ENCODE peak calls at places on chromosomes 5 and 9, in four cellular contexts. M, V, D and L are unnamed samples.

GRCh38 chr9:14131353-14132088 is 182.4 kb downstream of the NFIB start:
- ATAC-seq in M (peak), V (no peak), D (no peak), L (no peak)

GRCh38 chr9:89731262-89731980 is 126.6 kb downstream of the GADD45G start:
- ATAC-seq in M (no peak), V (peak), D (no peak), L (no peak)

GRCh38 chr5:139863361-139863760 is 67.8 kb downstream of the PSD2 start:
- ATAC-seq in M (peak), V (peak), D (peak), L (peak)

GRCh38 chr5:112119969-112120368 is 299.1 kb downstream of the EPB41L4A start:
- ATAC-seq in M (no peak), V (no peak), D (no peak), L (no peak)

GRCh38 chr5:548256-548655 is 24.0 kb upstream of the SLC9A3 start:
- ATAC-seq in M (no peak), V (peak), D (no peak), L (no peak)

GRCh38 chr9:78074385-78075291 is 43.0 kb upstream of the GNAQ start:
- ATAC-seq in M (no peak), V (no peak), D (no peak), L (no peak)

GRCh38 chr9:94808926-94809700 is 82.6 kb downstream of the AOPEP start:
- ATAC-seq in M (no peak), V (no peak), D (no peak), L (no peak)

GRCh38 chr9:109181284-109181683 is 14.2 kb upstream of the FRRS1L start:
- ATAC-seq in M (no peak), V (no peak), D (no peak), L (no peak)

GRCh38 chr5:56729488-56729887 is 85.9 kb upstream of the MAP3K1 start:
- ATAC-seq in M (no peak), V (no peak), D (no peak), L (no peak)

GRCh38 chr5:140295414-140295813 is 7.5 kb downstream of the PFDN1 start:
- ATAC-seq in M (no peak), V (peak), D (peak), L (peak)

GRCh38 chr9:21592063-21592338 is 109.9 kb upstream of the IFNE start:
- ATAC-seq in M (no peak), V (no peak), D (no peak), L (no peak)

GRCh38 chr5:103237783-103238182 is 20.8 kb upstream of the MACIR start:
- ATAC-seq in M (no peak), V (no peak), D (no peak), L (no peak)

GRCh38 chr9:19748278-19749126 is 40.3 kb downstream of the SLC24A2 start:
- ATAC-seq in M (no peak), V (no peak), D (no peak), L (no peak)

GRCh38 chr9:38061326-38061947 is 7.6 kb downstream of the SHB start:
- ATAC-seq in M (no peak), V (no peak), D (no peak), L (no peak)

GRCh38 chr9:34317436-34317835 is 11.6 kb downstream of the KIF24 start:
- ATAC-seq in M (no peak), V (no peak), D (no peak), L (no peak)

GRCh38 chr9:94974154-94974860 is 247.8 kb downstream of the AOPEP start:
- ATAC-seq in M (no peak), V (no peak), D (peak), L (peak)

GRCh38 chr5:10377081-10377480 is 23.6 kb downstream of the MARCHF6 start:
- ATAC-seq in M (no peak), V (peak), D (peak), L (no peak)

GRCh38 chr5:39395521-39395920 is 29.3 kb downstream of the DAB2 start:
- ATAC-seq in M (no peak), V (no peak), D (no peak), L (no peak)

GRCh38 chr9:16275795-16276624 is 594.5 kb downstream of the BNC2 start:
- ATAC-seq in M (no peak), V (no peak), D (peak), L (no peak)

GRCh38 chr5:1548702-1549523 is 25.2 kb upstream of the LPCAT1 start:
- ATAC-seq in M (no peak), V (no peak), D (no peak), L (no peak)

GRCh38 chr9:32344551-32345182 is 39.8 kb upstream of the ACO1 start:
- ATAC-seq in M (no peak), V (no peak), D (peak), L (no peak)

GRCh38 chr9:112757300-112757883 is 6.8 kb downstream of the SNX30 start:
- ATAC-seq in M (no peak), V (peak), D (no peak), L (no peak)

GRCh38 chr5:173535976-173536639 is 80.3 kb downstream of the BOD1 start:
- ATAC-seq in M (no peak), V (no peak), D (no peak), L (no peak)

GRCh38 chr5:61817472-61818326 is 485.6 kb downstream of the ZSWIM6 start:
- ATAC-seq in M (peak), V (peak), D (peak), L (no peak)

GRCh38 chr5:174324680-174325079 is 279.2 kb downstream of the NSG2 start:
- ATAC-seq in M (no peak), V (no peak), D (no peak), L (no peak)

GRCh38 chr5:82150562-82150961 is 127.6 kb downstream of the RPS23 start:
- ATAC-seq in M (no peak), V (peak), D (no peak), L (no peak)

GRCh38 chr5:16480821-16481538 is 15.4 kb upstream of the ZNF622 start:
- ATAC-seq in M (no peak), V (no peak), D (no peak), L (no peak)

GRCh38 chr9:109496126-109496707 is 1.9 kb downstream of the PTPN3 start:
- ATAC-seq in M (no peak), V (no peak), D (no peak), L (no peak)

GRCh38 chr5:73673161-73673591 is 47.2 kb downstream of the ARHGEF28 start:
- ATAC-seq in M (peak), V (no peak), D (no peak), L (peak)

GRCh38 chr9:94176582-94176981 is 82.5 kb upstream of the ZNF169 start:
- ATAC-seq in M (peak), V (no peak), D (no peak), L (no peak)

GRCh38 chr5:35826056-35826455 is 30.6 kb upstream of the IL7R start:
- ATAC-seq in M (no peak), V (no peak), D (no peak), L (no peak)

GRCh38 chr5:146027746-146028145 is 77.6 kb downstream of the PLAC8L1 start:
- ATAC-seq in M (peak), V (no peak), D (no peak), L (no peak)

GRCh38 chr9:68832853-68833518 is 127.9 kb downstream of the PIP5K1B start:
- ATAC-seq in M (no peak), V (no peak), D (peak), L (no peak)

GRCh38 chr9:91421022-91421765 is 2.4 kb downstream of the NFIL3 start:
- ATAC-seq in M (no peak), V (peak), D (no peak), L (no peak)

GRCh38 chr5:1075555-1075881 is 36.3 kb downstream of the SLC12A7 start:
- ATAC-seq in M (no peak), V (no peak), D (no peak), L (no peak)

GRCh38 chr9:137749511-137749910 is 128.1 kb upstream of the CACNA1B start:
- ATAC-seq in M (no peak), V (peak), D (no peak), L (no peak)

GRCh38 chr5:169350759-169351240 is 49.9 kb upstream of the SLIT3 start:
- ATAC-seq in M (no peak), V (no peak), D (peak), L (peak)

GRCh38 chr9:11144750-11145149 is 531.9 kb upstream of the PTPRD start:
- ATAC-seq in M (no peak), V (no peak), D (no peak), L (no peak)

GRCh38 chr5:160390787-160391696 is 8.8 kb downstream of the FAM200C start:
- ATAC-seq in M (no peak), V (no peak), D (no peak), L (no peak)

DNA sequence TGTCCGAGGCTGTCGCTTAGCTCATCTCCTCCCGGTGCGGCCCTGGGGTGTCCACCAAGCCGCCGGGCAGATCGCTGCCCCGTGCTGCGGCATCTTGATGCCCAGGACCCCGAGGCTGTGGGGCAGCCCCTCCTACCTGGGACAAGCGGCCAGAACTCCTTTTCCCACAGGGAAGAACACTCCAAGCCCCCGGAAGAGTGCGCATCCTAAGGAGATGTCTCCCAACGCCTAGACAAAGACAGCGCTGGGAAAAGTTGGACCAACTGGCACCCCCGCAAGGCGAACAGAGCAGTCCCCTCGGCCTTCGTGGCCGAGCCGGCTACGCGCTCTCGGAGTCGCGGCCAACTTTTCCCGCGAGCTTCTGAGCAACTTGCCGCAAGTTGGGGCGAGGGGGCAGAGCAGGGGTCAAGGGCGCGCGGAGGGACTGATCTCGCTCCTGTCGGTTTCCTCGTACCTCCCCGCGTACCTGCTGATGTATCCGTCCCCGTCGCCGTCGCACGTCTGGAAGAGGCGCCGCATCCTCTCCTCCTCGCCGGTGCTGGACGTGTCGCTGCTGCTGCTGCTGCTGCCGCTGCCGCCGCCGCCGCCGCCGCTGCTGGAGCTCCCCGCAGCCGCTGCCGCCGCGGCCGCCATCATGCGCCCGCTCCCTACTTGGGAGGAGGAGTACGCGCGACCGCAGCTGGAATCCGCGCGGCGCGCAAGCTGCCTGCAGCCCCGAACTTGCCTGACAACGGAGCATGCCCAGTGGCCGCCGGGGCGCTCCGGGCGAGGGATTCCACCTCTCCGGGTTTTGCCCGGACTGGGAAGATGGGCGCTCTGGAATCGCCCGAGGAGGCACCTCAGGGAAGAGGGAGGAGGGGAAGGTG is at the start of gene MCC:
- ATAC-seq in M (peak), V (peak), D (peak), L (peak)
- H3K27ac ChIP-seq in M (peak), V (peak), D (no peak), L (no peak)

DNA sequence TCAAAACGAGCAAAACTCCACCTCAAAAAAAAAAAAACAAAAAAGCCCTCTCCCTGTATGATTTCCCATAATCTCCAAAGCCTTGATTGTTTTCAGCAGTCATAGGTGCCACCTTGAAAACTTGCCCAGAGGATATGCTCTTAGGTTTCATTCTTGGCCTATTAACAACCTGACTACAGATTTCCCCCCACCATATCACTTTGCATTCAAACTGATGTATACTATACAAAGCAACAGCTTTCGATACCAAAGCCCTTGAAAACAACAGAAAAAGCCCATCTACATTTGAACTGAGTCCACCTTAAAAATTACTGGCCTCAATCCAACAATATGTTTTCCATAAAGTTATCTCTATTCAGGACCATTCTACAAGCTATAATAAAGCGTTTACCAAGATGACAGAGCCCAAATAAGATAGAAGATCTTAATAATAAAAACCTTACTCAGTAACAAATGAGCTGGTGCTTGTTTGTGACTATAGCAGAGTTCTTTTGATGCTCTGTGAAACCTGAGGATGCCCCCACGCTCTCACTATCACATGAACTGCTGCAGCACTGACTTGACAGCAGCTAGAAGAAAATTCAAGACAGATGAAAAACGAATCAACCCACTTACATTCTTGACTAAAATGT is 44.4 kb downstream of the FNBP1 start:
- ATAC-seq in M (no peak), V (no peak), D (no peak), L (no peak)
- H3K27ac ChIP-seq in M (no peak), V (no peak), D (no peak), L (peak)

DNA sequence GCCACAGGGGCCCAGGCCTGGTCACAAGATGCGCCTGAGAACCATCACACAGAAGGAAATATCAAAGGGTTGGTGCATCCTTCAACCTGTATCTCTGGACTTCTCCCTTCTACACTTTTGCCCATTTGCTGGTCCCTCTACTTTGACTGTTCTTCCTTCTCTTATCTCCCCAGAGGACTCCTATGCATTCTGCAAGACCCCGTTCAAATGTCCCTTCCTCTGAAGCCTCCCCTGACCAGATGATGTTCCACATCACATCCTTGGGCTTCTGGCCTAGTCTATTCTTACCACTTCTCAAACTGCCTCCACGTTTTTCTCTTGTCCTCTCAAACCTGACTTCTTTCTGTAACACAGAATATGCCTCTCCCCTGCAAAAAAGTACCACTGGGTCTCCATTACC is 34.3 kb downstream of the STK10 start:
- ATAC-seq in M (no peak), V (no peak), D (no peak), L (no peak)
- H3K27ac ChIP-seq in M (no peak), V (no peak), D (no peak), L (no peak)

DNA sequence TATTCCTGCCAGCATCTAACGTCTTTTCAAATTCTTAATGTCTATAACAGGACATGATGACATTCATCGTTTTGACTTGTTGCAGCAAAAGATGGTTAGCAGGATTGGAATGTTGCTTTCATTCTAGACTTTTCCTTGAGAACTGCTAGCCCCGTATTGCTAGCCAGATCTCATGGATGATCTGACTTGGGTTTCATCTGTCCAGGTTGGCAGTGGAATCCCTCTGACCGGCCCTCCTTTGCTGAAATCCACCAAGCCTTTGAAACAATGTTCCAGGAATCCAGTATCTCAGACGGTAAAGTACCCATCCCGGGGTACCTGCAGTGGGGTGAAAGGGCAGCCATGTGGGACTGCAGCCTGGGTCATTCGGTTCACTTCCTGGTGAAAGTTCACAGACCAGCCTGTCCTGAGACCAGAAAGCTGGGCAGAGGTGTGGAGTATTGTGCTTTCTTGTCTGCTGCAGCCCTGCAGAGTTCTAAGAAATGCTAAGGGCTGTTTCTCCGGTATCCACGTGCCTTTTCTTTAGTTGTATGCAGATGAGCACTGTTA is 16.7 kb downstream of the QRFP start:
- ATAC-seq in M (no peak), V (no peak), D (no peak), L (no peak)
- H3K27ac ChIP-seq in M (no peak), V (no peak), D (no peak), L (no peak)

GRCh38 chr5:125812631-125813030 is 610.6 kb upstream of the GRAMD2B start:
- ATAC-seq in M (no peak), V (no peak), D (no peak), L (no peak)
- H3K27ac ChIP-seq in M (no peak), V (no peak), D (no peak), L (no peak)